ENCODE peak calls at places on chromosome 17, in four cellular contexts. One of them, this sample, is unnamed.

GRCh38 chr17:1449412-1449967 is 6.5 kb downstream of the CRK start:
- DNase-seq in cardiac muscle cell: no peak
- DNase-seq in heart right ventricle: no peak
- DNase-seq in prostate gland: no peak
- DNase-seq in this sample: no peak

GRCh38 chr17:52145496-52145895 is 13.0 kb downstream of the CA10 start:
- DNase-seq in cardiac muscle cell: no peak
- DNase-seq in heart right ventricle: no peak
- DNase-seq in prostate gland: no peak
- DNase-seq in this sample: no peak

GRCh38 chr17:74759243-74759801 is 10.9 kb downstream of the NHERF1 start:
- DNase-seq in cardiac muscle cell: no peak
- DNase-seq in heart right ventricle: no peak
- DNase-seq in prostate gland: no peak
- DNase-seq in this sample: no peak

GRCh38 chr17:56681561-56682266 is 88.2 kb downstream of the NOG start:
- DNase-seq in cardiac muscle cell: no peak
- DNase-seq in heart right ventricle: no peak
- DNase-seq in prostate gland: no peak
- DNase-seq in this sample: no peak

GRCh38 chr17:3557768-3558583 is at the start of gene TRPV3:
- DNase-seq in cardiac muscle cell: no peak
- DNase-seq in heart right ventricle: no peak
- DNase-seq in prostate gland: peak; percentile 15
- DNase-seq in this sample: peak; percentile 35

GRCh38 chr17:44398692-44399691 is 9.5 kb upstream of the ITGA2B start:
- DNase-seq in cardiac muscle cell: no peak
- DNase-seq in heart right ventricle: no peak
- DNase-seq in prostate gland: no peak
- DNase-seq in this sample: no peak

GRCh38 chr17:34713687-34714086 is 134.3 kb downstream of the TMEM132E start:
- DNase-seq in cardiac muscle cell: no peak
- DNase-seq in heart right ventricle: no peak
- DNase-seq in prostate gland: no peak
- DNase-seq in this sample: no peak

GRCh38 chr17:82300707-82301270 is 16.6 kb downstream of the CD7 start:
- DNase-seq in cardiac muscle cell: peak; percentile 69
- DNase-seq in heart right ventricle: peak; percentile 62
- DNase-seq in prostate gland: peak; percentile 50
- DNase-seq in this sample: peak; percentile 91

GRCh38 chr17:20315821-20316220 is 151.5 kb downstream of the LGALS9B start:
- DNase-seq in cardiac muscle cell: no peak
- DNase-seq in heart right ventricle: no peak
- DNase-seq in prostate gland: no peak
- DNase-seq in this sample: no peak

GRCh38 chr17:16872836-16873653 is 98.9 kb downstream of the TNFRSF13B start:
- DNase-seq in cardiac muscle cell: peak; percentile 33
- DNase-seq in heart right ventricle: no peak
- DNase-seq in prostate gland: no peak
- DNase-seq in this sample: peak; percentile 23

GRCh38 chr17:9728564-9728963 is 62.8 kb downstream of the DHRS7C start:
- DNase-seq in cardiac muscle cell: no peak
- DNase-seq in heart right ventricle: no peak
- DNase-seq in prostate gland: no peak
- DNase-seq in this sample: no peak

GRCh38 chr17:58447039-58447975 is 30.0 kb upstream of the RNF43 start:
- DNase-seq in cardiac muscle cell: peak; percentile 74
- DNase-seq in heart right ventricle: peak; percentile 35
- DNase-seq in prostate gland: peak; percentile 70
- DNase-seq in this sample: peak; percentile 83

GRCh38 chr17:12180644-12181261 is 160.1 kb downstream of the MAP2K4 start:
- DNase-seq in cardiac muscle cell: peak; percentile 83
- DNase-seq in heart right ventricle: peak; percentile 36
- DNase-seq in prostate gland: peak; percentile 30
- DNase-seq in this sample: peak; percentile 14

GRCh38 chr17:10844667-10845387 is 6.9 kb upstream of the PIRT start:
- DNase-seq in cardiac muscle cell: peak; percentile 87
- DNase-seq in heart right ventricle: peak; percentile 67
- DNase-seq in prostate gland: peak; percentile 81
- DNase-seq in this sample: peak; percentile 61

GRCh38 chr17:46141645-46142044 is 51.6 kb downstream of the KANSL1 start:
- DNase-seq in cardiac muscle cell: no peak
- DNase-seq in heart right ventricle: no peak
- DNase-seq in prostate gland: no peak
- DNase-seq in this sample: no peak

GRCh38 chr17:67751101-67752074 is 33.7 kb downstream of the NOL11 start:
- DNase-seq in cardiac muscle cell: no peak
- DNase-seq in heart right ventricle: no peak
- DNase-seq in prostate gland: no peak
- DNase-seq in this sample: no peak

GRCh38 chr17:15363702-15364101 is 22.3 kb upstream of the TEKT3 start:
- DNase-seq in cardiac muscle cell: no peak
- DNase-seq in heart right ventricle: no peak
- DNase-seq in prostate gland: no peak
- DNase-seq in this sample: no peak

GRCh38 chr17:48725005-48725293 is 2.0 kb downstream of the PRAC2 start:
- DNase-seq in cardiac muscle cell: no peak
- DNase-seq in heart right ventricle: no peak
- DNase-seq in prostate gland: no peak
- DNase-seq in this sample: no peak
- TF ChIP-seq CTCF in cardiac muscle cell: no peak
- TF ChIP-seq CTCF in heart right ventricle: no peak
- TF ChIP-seq CTCF in prostate gland: no peak
- TF ChIP-seq CTCF in this sample: no peak

GRCh38 chr17:77924757-77925336 is 33.7 kb upstream of the TNRC6C start:
- DNase-seq in cardiac muscle cell: no peak
- DNase-seq in heart right ventricle: peak; percentile 72
- DNase-seq in prostate gland: no peak
- DNase-seq in this sample: no peak
- H3K27me3 ChIP-seq in cardiac muscle cell: no peaks in the 10 kb centered on the region
- H3K27me3 ChIP-seq in heart right ventricle: no peaks in the 10 kb centered on the region
- H3K27me3 ChIP-seq in prostate gland: no peaks in the 10 kb centered on the region
- H3K27me3 ChIP-seq in this sample: no peaks in the 10 kb centered on the region

GRCh38 chr17:42101513-42102292 is 3.4 kb upstream of the ZNF385C start:
- DNase-seq in cardiac muscle cell: peak; percentile 76
- DNase-seq in heart right ventricle: peak; percentile 71
- DNase-seq in prostate gland: peak; percentile 48
- DNase-seq in this sample: peak; percentile 91
- TF ChIP-seq CTCF in cardiac muscle cell: peak; percentile 96
- TF ChIP-seq CTCF in heart right ventricle: peak; percentile 84
- TF ChIP-seq CTCF in prostate gland: peak; percentile 29
- TF ChIP-seq CTCF in this sample: peak; percentile 98

GRCh38 chr17:65472602-65473001 is 88.8 kb downstream of the AXIN2 start:
- DNase-seq in cardiac muscle cell: peak; percentile 55
- DNase-seq in heart right ventricle: no peak
- DNase-seq in prostate gland: no peak
- DNase-seq in this sample: no peak

GRCh38 chr17:65477600-65477999 is 83.8 kb downstream of the AXIN2 start:
- DNase-seq in cardiac muscle cell: no peak
- DNase-seq in heart right ventricle: no peak
- DNase-seq in prostate gland: no peak
- DNase-seq in this sample: no peak

GRCh38 chr17:65473363-65473762 is 88.1 kb downstream of the AXIN2 start:
- DNase-seq in cardiac muscle cell: no peak
- DNase-seq in heart right ventricle: no peak
- DNase-seq in prostate gland: no peak
- DNase-seq in this sample: no peak

GRCh38 chr17:65473985-65474384 is 87.5 kb downstream of the AXIN2 start:
- DNase-seq in cardiac muscle cell: no peak
- DNase-seq in heart right ventricle: no peak
- DNase-seq in prostate gland: no peak
- DNase-seq in this sample: no peak

GRCh38 chr17:65474658-65475057 is 86.8 kb downstream of the AXIN2 start:
- DNase-seq in cardiac muscle cell: no peak
- DNase-seq in heart right ventricle: no peak
- DNase-seq in prostate gland: no peak
- DNase-seq in this sample: no peak
- H3K27me3 ChIP-seq in cardiac muscle cell: no peaks in the 10 kb centered on the region
- H3K27me3 ChIP-seq in heart right ventricle: no peaks in the 10 kb centered on the region
- H3K27me3 ChIP-seq in prostate gland: no peaks in the 10 kb centered on the region
- H3K27me3 ChIP-seq in this sample: no peaks in the 10 kb centered on the region

GRCh38 chr17:80970762-80971703 is 20.6 kb upstream of the CHMP6 start:
- DNase-seq in cardiac muscle cell: no peak
- DNase-seq in heart right ventricle: no peak
- DNase-seq in prostate gland: no peak
- DNase-seq in this sample: peak; percentile 28
- TF ChIP-seq CTCF in cardiac muscle cell: no peak
- TF ChIP-seq CTCF in heart right ventricle: no peak
- TF ChIP-seq CTCF in prostate gland: no peak
- TF ChIP-seq CTCF in this sample: no peak

DNA sequence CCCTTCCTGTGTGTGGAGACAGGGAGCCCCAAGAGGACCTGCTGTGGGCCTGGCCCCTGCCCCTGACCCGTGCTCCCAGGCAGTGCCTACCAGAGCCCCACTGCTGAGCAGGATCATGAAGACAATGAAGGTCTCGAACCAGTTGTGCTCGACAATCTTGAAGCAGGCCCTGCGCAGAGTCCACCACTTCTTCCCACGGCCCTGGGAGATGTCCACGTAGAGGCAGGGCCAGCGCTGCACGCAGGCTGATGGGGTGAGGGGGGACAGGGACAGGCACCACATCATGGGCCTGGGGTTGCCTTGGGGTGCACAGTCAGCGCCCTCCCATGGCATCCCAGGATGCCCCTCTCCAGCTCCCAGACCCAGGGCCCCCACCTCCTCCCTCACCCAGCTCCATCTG is 16.4 kb upstream of the CD79B start:
- DNase-seq in cardiac muscle cell: no peak
- DNase-seq in heart right ventricle: no peak
- DNase-seq in prostate gland: no peak
- DNase-seq in this sample: no peak
- H3K27me3 ChIP-seq in cardiac muscle cell: no peaks in the 10 kb centered on the region
- H3K27me3 ChIP-seq in heart right ventricle: no peaks in the 10 kb centered on the region
- H3K27me3 ChIP-seq in prostate gland: no peaks in the 10 kb centered on the region
- H3K27me3 ChIP-seq in this sample: no peaks in the 10 kb centered on the region